ENCODE peak calls at places on chromosomes 12 and 14, in nine cellular contexts. Y, M, A, K, V, X, U, L and P are unnamed samples.
A peak's percentile ranks its signal among the peaks of the same experiment; 100 is the strongest.

GRCh38 chr14:20413785-20414117 is 450 bp upstream of the TEP1 start:
- DNase-seq in Y (peak; percentile 41), M (peak; percentile 29), A (peak; percentile 50), K (no peak), V (peak; percentile 17), X (peak; percentile 51), U (no peak), L (no peak), P (no peak)

GRCh38 chr12:109358154-109358869 is 10.6 kb downstream of the MYO1H start:
- DNase-seq in Y (no peak), M (peak; percentile 45), A (no peak), K (no peak), V (no peak), X (no peak), U (no peak), L (no peak), P (no peak)

GRCh38 chr14:22723814-22724213 is 42.7 kb upstream of the OXA1L start:
- DNase-seq in Y (no peak), M (no peak), A (no peak), K (no peak), V (no peak), X (no peak), U (no peak), L (no peak), P (no peak)

GRCh38 chr12:95173392-95174251 is 43.6 kb downstream of the FGD6 start:
- DNase-seq in Y (peak; percentile 30), M (peak; percentile 67), A (no peak), K (peak; percentile 16), V (peak; percentile 51), X (no peak), U (no peak), L (no peak), P (no peak)

GRCh38 chr12:4223273-4223855 is 50.2 kb upstream of the CCND2 start:
- DNase-seq in Y (no peak), M (no peak), A (no peak), K (no peak), V (no peak), X (no peak), U (no peak), L (no peak), P (no peak)

GRCh38 chr14:63757211-63757610 is 29.3 kb upstream of the SGPP1 start:
- DNase-seq in Y (no peak), M (no peak), A (no peak), K (no peak), V (no peak), X (no peak), U (no peak), L (no peak), P (no peak)

GRCh38 chr12:52119398-52120254 is 40.1 kb downstream of the SMIM41 start:
- DNase-seq in Y (peak; percentile 74), M (peak; percentile 40), A (peak; percentile 54), K (no peak), V (peak; percentile 43), X (peak; percentile 54), U (no peak), L (peak; percentile 52), P (peak; percentile 35)

GRCh38 chr12:53185582-53186153 is 4.9 kb upstream of the CSAD start:
- DNase-seq in Y (no peak), M (peak; percentile 27), A (no peak), K (no peak), V (no peak), X (no peak), U (no peak), L (no peak), P (no peak)

GRCh38 chr12:124852329-124852831 is 11.3 kb downstream of the SCARB1 start:
- DNase-seq in Y (no peak), M (peak; percentile 32), A (no peak), K (no peak), V (no peak), X (peak; percentile 46), U (no peak), L (peak; percentile 26), P (no peak)

GRCh38 chr12:49937639-49938300 is 12.8 kb upstream of the AQP2 start:
- DNase-seq in Y (no peak), M (no peak), A (no peak), K (no peak), V (no peak), X (no peak), U (no peak), L (no peak), P (no peak)

GRCh38 chr14:104877806-104878550 is 12.9 kb downstream of the CEP170B start:
- DNase-seq in Y (no peak), M (peak; percentile 0), A (no peak), K (no peak), V (no peak), X (no peak), U (no peak), L (no peak), P (no peak)

GRCh38 chr14:48628870-48629269 is 953.5 kb upstream of the MDGA2 start:
- DNase-seq in Y (no peak), M (no peak), A (no peak), K (no peak), V (no peak), X (no peak), U (no peak), L (no peak), P (no peak)

GRCh38 chr12:51898937-51899336 is 8.4 kb upstream of the ACVRL1 start:
- DNase-seq in Y (no peak), M (peak; percentile 89), A (peak; percentile 35), K (no peak), V (peak; percentile 69), X (no peak), U (no peak), L (no peak), P (no peak)

GRCh38 chr14:101828038-101828437 is 66.5 kb downstream of the PPP2R5C start:
- DNase-seq in Y (no peak), M (no peak), A (no peak), K (no peak), V (no peak), X (no peak), U (no peak), L (no peak), P (no peak)

GRCh38 chr12:124573839-124574786 is 6.7 kb upstream of the NCOR2 start:
- DNase-seq in Y (no peak), M (no peak), A (peak; percentile 63), K (no peak), V (no peak), X (no peak), U (no peak), L (no peak), P (no peak)

GRCh38 chr12:6319446-6319845 is 9.0 kb downstream of the PLEKHG6 start:
- DNase-seq in Y (no peak), M (peak; percentile 7), A (no peak), K (no peak), V (no peak), X (no peak), U (no peak), L (no peak), P (no peak)

GRCh38 chr12:6953417-6954315 is 2.5 kb downstream of the PTPN6 start:
- DNase-seq in Y (no peak), M (no peak), A (no peak), K (no peak), V (no peak), X (peak; percentile 91), U (peak; percentile 53), L (no peak), P (peak; percentile 93)

GRCh38 chr12:96445743-96446655 is 43.4 kb upstream of the CFAP54 start:
- DNase-seq in Y (peak; percentile 66), M (peak; percentile 92), A (no peak), K (no peak), V (peak; percentile 99), X (peak; percentile 85), U (peak; percentile 14), L (no peak), P (peak; percentile 92)

GRCh38 chr12:62934799-62935674 is at the start of gene PPM1H:
- DNase-seq in Y (peak; percentile 87), M (peak; percentile 56), A (peak; percentile 75), K (no peak), V (peak; percentile 60), X (peak; percentile 51), U (no peak), L (peak; percentile 97), P (peak; percentile 56)

GRCh38 chr12:125424909-125425308 is 359.7 kb downstream of the AACS start:
- DNase-seq in Y (no peak), M (no peak), A (peak; percentile 1), K (no peak), V (no peak), X (no peak), U (no peak), L (no peak), P (no peak)

GRCh38 chr12:103538397-103538796 is 42.6 kb upstream of the C12orf42 start:
- DNase-seq in Y (no peak), M (peak; percentile 48), A (no peak), K (no peak), V (peak; percentile 20), X (no peak), U (no peak), L (no peak), P (no peak)

GRCh38 chr14:76954371-76954770 is 74.1 kb downstream of the IRF2BPL start:
- DNase-seq in Y (no peak), M (peak; percentile 26), A (no peak), K (no peak), V (no peak), X (no peak), U (no peak), L (no peak), P (no peak)

GRCh38 chr12:107418976-107419375 is 266.6 kb upstream of the PWP1 start:
- DNase-seq in Y (no peak), M (no peak), A (peak; percentile 93), K (no peak), V (no peak), X (no peak), U (no peak), L (no peak), P (no peak)

GRCh38 chr14:101001311-101002069 is 98.0 kb upstream of the RTL1 start:
- DNase-seq in Y (no peak), M (peak; percentile 91), A (no peak), K (no peak), V (peak; percentile 82), X (no peak), U (no peak), L (no peak), P (no peak)

GRCh38 chr14:70640938-70641547 is 673 bp upstream of the TTC9 start:
- DNase-seq in Y (peak; percentile 28), M (peak; percentile 43), A (peak; percentile 81), K (no peak), V (peak; percentile 45), X (peak; percentile 65), U (no peak), L (peak; percentile 55), P (no peak)

GRCh38 chr14:24775919-24776318 is 141.9 kb upstream of the GZMB start:
- DNase-seq in Y (no peak), M (peak; percentile 15), A (peak; percentile 22), K (no peak), V (no peak), X (no peak), U (no peak), L (no peak), P (no peak)

GRCh38 chr12:119206348-119207075 is 27.8 kb downstream of the HSPB8 start:
- DNase-seq in Y (no peak), M (no peak), A (peak; percentile 79), K (no peak), V (no peak), X (no peak), U (no peak), L (no peak), P (no peak)

GRCh38 chr12:1435044-1435443 is 159.3 kb downstream of the FBXL14 start:
- DNase-seq in Y (no peak), M (no peak), A (no peak), K (no peak), V (no peak), X (no peak), U (no peak), L (no peak), P (no peak)

GRCh38 chr12:4159851-4160250 is 113.7 kb upstream of the CCND2 start:
- DNase-seq in Y (no peak), M (no peak), A (no peak), K (no peak), V (no peak), X (peak; percentile 17), U (no peak), L (no peak), P (no peak)

GRCh38 chr12:102816816-102817434 is 100.1 kb downstream of the PAH start:
- DNase-seq in Y (peak; percentile 30), M (peak; percentile 74), A (peak; percentile 46), K (no peak), V (peak; percentile 53), X (no peak), U (no peak), L (peak; percentile 43), P (peak; percentile 19)